ENCODE peak calls at places on chromosomes 3 and 15, in four cellular contexts. E, D, O and T are unnamed samples.
A peak's percentile ranks its signal among the peaks of the same experiment; 100 is the strongest.

GRCh38 chr15:33580526-33580925 is 269.8 kb downstream of the RYR3 start:
- DNase-seq in E (no peak), D (no peak), O (peak; percentile 59), T (no peak)

GRCh38 chr15:69120732-69121131 is 39.7 kb upstream of the GLCE start:
- DNase-seq in E (no peak), D (no peak), O (no peak), T (no peak)

GRCh38 chr15:92901053-92901761 is 1.1 kb downstream of the CHD2 start:
- DNase-seq in E (no peak), D (no peak), O (peak; percentile 31), T (no peak)

GRCh38 chr3:43405888-43406636 is 119.7 kb downstream of the SNRK start:
- DNase-seq in E (no peak), D (no peak), O (no peak), T (no peak)

GRCh38 chr3:64667138-64667537 is 20.7 kb downstream of the ADAMTS9 start:
- DNase-seq in E (no peak), D (no peak), O (peak; percentile 12), T (no peak)

GRCh38 chr15:22887157-22887951 is 48.9 kb downstream of the NIPA2 start:
- DNase-seq in E (peak; percentile 5), D (no peak), O (no peak), T (no peak)

GRCh38 chr15:100308222-100309007 is 33.4 kb downstream of the ADAMTS17 start:
- DNase-seq in E (peak; percentile 48), D (peak; percentile 34), O (peak; percentile 49), T (no peak)

GRCh38 chr3:60716573-60716972 is 534.7 kb downstream of the FHIT start:
- DNase-seq in E (no peak), D (no peak), O (no peak), T (no peak)

GRCh38 chr15:69140306-69140705 is 20.1 kb upstream of the GLCE start:
- DNase-seq in E (no peak), D (no peak), O (peak; percentile 10), T (no peak)

GRCh38 chr3:48507256-48508061 is 3.5 kb upstream of the SHISA5 start:
- DNase-seq in E (no peak), D (peak; percentile 78), O (peak; percentile 92), T (peak; percentile 77)

GRCh38 chr3:112688085-112688769 is 47.3 kb upstream of the CCDC80 start:
- DNase-seq in E (no peak), D (no peak), O (no peak), T (no peak)

GRCh38 chr3:196422976-196423781 is 9.0 kb downstream of the UBXN7 start:
- DNase-seq in E (peak; percentile 51), D (no peak), O (peak; percentile 40), T (no peak)

GRCh38 chr3:149494022-149494758 is 19.7 kb downstream of the TM4SF4 start:
- DNase-seq in E (peak; percentile 71), D (peak; percentile 50), O (peak; percentile 34), T (no peak)

GRCh38 chr15:93044301-93045190 is 44.5 kb downstream of the RGMA start:
- DNase-seq in E (no peak), D (no peak), O (no peak), T (no peak)

GRCh38 chr15:38036790-38037338 is 102.4 kb downstream of the TMCO5A start:
- DNase-seq in E (no peak), D (no peak), O (no peak), T (no peak)

GRCh38 chr3:177960722-177961121 is 575.5 kb upstream of the KCNMB2 start:
- DNase-seq in E (no peak), D (no peak), O (no peak), T (no peak)

GRCh38 chr3:125271127-125271526 is 58.6 kb upstream of the SLC12A8 start:
- DNase-seq in E (no peak), D (no peak), O (no peak), T (no peak)

GRCh38 chr15:60390231-60390630 is 7.6 kb downstream of the ANXA2 start:
- DNase-seq in E (no peak), D (no peak), O (no peak), T (no peak)

GRCh38 chr15:60392986-60393811 is 4.6 kb downstream of the ANXA2 start:
- DNase-seq in E (peak; percentile 48), D (no peak), O (peak; percentile 100), T (no peak)

GRCh38 chr15:60390931-60391501 is 6.8 kb downstream of the ANXA2 start:
- DNase-seq in E (no peak), D (no peak), O (peak; percentile 92), T (no peak)

GRCh38 chr15:60391722-60392340 is 6.0 kb downstream of the ANXA2 start:
- DNase-seq in E (no peak), D (no peak), O (peak; percentile 21), T (no peak)

DNA sequence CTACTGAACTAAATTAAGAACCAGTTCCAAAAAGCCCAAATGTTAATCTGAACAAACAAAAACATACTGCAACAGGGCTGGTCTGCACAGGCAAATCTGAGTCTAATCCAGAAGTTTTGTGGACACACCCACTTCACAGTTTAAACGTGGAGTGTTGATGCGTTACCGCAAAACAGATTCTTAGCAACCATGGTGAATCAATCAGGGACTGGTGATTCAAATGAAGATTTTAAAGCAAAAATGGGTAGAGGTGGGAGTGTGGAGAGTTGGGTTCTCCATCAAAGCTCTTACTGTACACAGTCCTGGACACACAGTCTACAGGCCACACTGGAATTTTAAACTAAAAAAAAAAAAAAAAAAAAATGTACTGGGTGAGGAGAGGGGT is 5.2 kb downstream of the ANXA2 start:
- DNase-seq in E (no peak), D (no peak), O (peak; percentile 87), T (peak; percentile 69)
- H3K36me3 ChIP-seq in E (no peaks in the 10 kb centered on the region), D (no peaks in the 10 kb centered on the region), O (peaks cover 34% of the 10 kb centered on the region), T (no peaks in the 10 kb centered on the region)

GRCh38 chr15:75371901-75372688 is 3.7 kb upstream of the MAN2C1 start:
- DNase-seq in E (no peak), D (no peak), O (no peak), T (no peak)
- H3K36me3 ChIP-seq in E (no peaks in the 10 kb centered on the region), D (peaks cover 68% of the 10 kb centered on the region), O (peaks cover 20% of the 10 kb centered on the region), T (peaks cover 48% of the 10 kb centered on the region)

GRCh38 chr3:101730839-101731238 is 6.4 kb downstream of the CEP97 start:
- DNase-seq in E (no peak), D (no peak), O (no peak), T (no peak)
- H3K36me3 ChIP-seq in E (no peaks in the 10 kb centered on the region), D (peaks cover 87% of the 10 kb centered on the region), O (peaks cover 40% of the 10 kb centered on the region), T (peaks cover 48% of the 10 kb centered on the region)

GRCh38 chr15:63683343-63683951 is 86.3 kb downstream of the FBXL22 start:
- DNase-seq in E (no peak), D (no peak), O (no peak), T (no peak)
- H3K36me3 ChIP-seq in E (no peaks in the 10 kb centered on the region), D (peaks cover 66% of the 10 kb centered on the region), O (peaks cover 13% of the 10 kb centered on the region), T (peaks cover 69% of the 10 kb centered on the region)

DNA sequence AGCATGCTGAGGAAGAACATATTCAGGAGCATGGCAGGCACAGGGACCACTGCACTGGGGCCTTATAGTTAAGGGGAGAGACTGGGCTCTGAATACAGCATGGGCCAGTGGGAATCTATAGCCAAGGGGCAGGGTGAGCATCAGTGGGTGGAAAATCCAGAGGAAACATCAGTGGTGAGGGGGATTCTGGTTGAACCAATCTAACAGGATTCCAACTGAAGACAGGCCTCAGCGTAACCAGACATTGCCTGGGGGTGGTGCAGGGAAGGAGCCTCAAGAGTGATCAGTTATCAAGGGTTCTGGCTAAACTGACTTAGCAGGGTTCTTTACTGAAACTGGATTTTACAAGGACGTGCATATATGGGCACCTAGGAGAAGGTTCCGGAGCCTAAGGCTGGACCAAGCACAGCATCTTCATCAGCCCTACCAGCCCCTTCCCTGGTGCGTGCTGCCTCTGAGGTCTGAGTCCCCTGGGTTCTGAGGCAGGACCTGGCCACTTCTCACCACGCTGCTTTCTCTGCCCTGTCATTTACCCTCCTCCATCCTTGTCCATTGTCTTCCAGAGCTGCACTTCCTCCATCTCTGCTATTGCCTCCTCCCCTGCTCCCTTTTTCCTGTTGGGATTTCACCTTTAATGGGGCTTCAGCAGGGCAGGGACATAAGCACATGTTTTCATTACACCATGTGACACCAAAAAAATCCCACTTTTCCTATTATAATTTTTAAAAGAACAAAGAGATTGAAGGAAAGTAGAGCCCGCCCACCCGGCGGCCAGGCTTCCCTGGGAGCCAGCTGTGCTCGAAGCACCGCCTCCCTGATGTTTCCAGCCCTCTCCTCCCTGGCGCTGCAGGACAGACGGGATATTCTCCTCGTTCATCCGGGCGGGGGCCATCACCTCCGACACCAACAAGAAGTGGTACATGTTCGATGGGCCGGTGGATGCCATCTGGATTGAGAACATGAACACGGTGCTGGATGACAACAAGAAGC is 52.1 kb downstream of the DNAH1 start:
- DNase-seq in E (no peak), D (no peak), O (no peak), T (no peak)
- H3K36me3 ChIP-seq in E (no peaks in the 10 kb centered on the region), D (no peaks in the 10 kb centered on the region), O (no peaks in the 10 kb centered on the region), T (peaks cover 7% of the 10 kb centered on the region)

DNA sequence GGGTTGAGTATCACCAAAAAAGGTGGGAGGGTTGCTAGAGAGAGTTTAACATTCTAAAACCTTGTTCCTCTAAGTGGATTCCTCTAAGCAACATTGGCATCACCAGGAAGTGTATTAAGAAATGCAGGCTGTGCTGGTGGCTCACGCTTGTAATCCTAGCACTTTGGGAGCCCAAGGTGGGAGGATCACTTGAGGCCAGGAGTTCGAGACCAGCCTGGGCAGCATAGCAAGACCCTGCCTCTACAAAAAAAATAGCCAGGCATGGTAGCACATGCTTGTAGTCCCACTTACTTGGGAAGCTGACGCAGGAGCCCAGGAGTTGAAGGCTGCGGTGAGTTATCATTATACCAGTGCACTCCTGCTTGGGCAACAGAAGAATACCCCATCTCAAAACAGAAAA is 4.6 kb downstream of the MYNN start:
- DNase-seq in E (no peak), D (no peak), O (no peak), T (no peak)
- H3K36me3 ChIP-seq in E (no peaks in the 10 kb centered on the region), D (peaks cover 84% of the 10 kb centered on the region), O (peaks cover 39% of the 10 kb centered on the region), T (peaks cover 25% of the 10 kb centered on the region)

DNA sequence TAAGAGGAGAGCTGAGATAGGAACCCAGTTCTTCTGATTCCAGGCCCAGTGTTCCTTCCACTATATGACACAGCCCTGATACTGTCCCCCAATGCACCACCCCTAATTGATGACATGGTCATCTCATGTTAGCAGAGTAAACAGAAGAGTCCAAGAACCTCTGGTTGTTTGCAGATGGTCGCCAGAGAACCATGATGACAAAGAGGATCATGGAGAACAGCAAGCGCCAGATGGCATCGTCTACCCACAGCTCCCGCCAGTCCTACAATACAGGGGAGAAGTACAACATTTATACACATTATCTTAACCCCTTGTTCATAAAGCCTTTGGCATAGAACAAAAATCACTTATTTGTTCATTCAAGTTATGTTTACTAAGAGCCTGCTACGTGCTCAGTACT is 18.5 kb upstream of the VPS39 start:
- DNase-seq in E (no peak), D (no peak), O (no peak), T (no peak)
- H3K36me3 ChIP-seq in E (no peaks in the 10 kb centered on the region), D (peaks cover 64% of the 10 kb centered on the region), O (peaks cover 15% of the 10 kb centered on the region), T (peaks cover 44% of the 10 kb centered on the region)

GRCh38 chr3:51975857-51976549 is 1.1 kb downstream of the ABHD14A start:
- DNase-seq in E (peak; percentile 94), D (no peak), O (no peak), T (no peak)
- H3K36me3 ChIP-seq in E (no peaks in the 10 kb centered on the region), D (peaks cover 15% of the 10 kb centered on the region), O (no peaks in the 10 kb centered on the region), T (no peaks in the 10 kb centered on the region)

GRCh38 chr15:59191855-59192237 is 14.8 kb upstream of the LDHAL6B start:
- DNase-seq in E (no peak), D (no peak), O (peak; percentile 98), T (no peak)
- H3K36me3 ChIP-seq in E (no peaks in the 10 kb centered on the region), D (no peaks in the 10 kb centered on the region), O (peaks cover 36% of the 10 kb centered on the region), T (no peaks in the 10 kb centered on the region)

GRCh38 chr3:185594073-185594472 is 8.0 kb downstream of the SENP2 start:
- DNase-seq in E (no peak), D (no peak), O (no peak), T (no peak)

DNA sequence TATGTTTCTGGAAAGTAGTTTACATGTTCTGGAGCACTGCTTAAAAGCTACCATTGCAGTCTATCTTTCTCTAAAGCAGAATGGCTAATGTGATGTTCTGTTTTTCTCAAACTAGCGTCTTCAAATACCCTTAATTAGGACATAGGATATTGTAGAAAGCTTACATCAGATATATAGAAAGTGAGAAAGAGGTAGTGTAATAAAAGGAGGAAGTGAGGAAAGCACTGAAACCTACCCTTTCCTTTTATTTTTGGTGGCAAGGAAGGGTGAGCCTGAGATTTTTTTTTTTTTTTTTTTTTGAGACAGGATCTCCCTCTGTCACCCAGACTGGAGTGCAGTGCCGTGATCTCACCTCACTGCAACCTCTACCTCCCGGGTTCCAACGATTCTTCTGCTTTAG is 9.4 kb downstream of the SENP2 start:
- DNase-seq in E (no peak), D (no peak), O (no peak), T (no peak)
- H3K36me3 ChIP-seq in E (no peaks in the 10 kb centered on the region), D (peaks cover 33% of the 10 kb centered on the region), O (peaks cover 8% of the 10 kb centered on the region), T (peaks cover 4% of the 10 kb centered on the region)